ENCODE peak calls at places on chromosome 15, in six cellular contexts. A is WERI-Rb-1; L is CD8-positive, alpha-beta T cell; Q is heart right ventricle; X is upper lobe of right lung; H is uterus. G is an unnamed sample.

GRCh38 chr15:48402778-48403177 is 71.5 kb downstream of the DUT start:
- DNase-seq in A (no peak), L (no peak), Q (no peak), X (no peak), H (no peak), G (no peak)

GRCh38 chr15:42371125-42371524 is 11.8 kb downstream of the CAPN3 start:
- DNase-seq in A (no peak), L (no peak), Q (no peak), X (no peak), H (no peak), G (no peak)

GRCh38 chr15:66424963-66425612 is 38.4 kb downstream of the MAP2K1 start:
- DNase-seq in A (no peak), L (no peak), Q (no peak), X (no peak), H (no peak), G (no peak)

GRCh38 chr15:77042955-77043920 is 27.7 kb downstream of the TSPAN3 start:
- DNase-seq in A (no peak), L (no peak), Q (no peak), X (no peak), H (no peak), G (no peak)

GRCh38 chr15:74340139-74340538 is 27.3 kb downstream of the CYP11A1 start:
- DNase-seq in A (no peak), L (no peak), Q (no peak), X (peak; percentile 27), H (no peak), G (no peak)

GRCh38 chr15:66226736-66227135 is 26.8 kb downstream of the MEGF11 start:
- DNase-seq in A (no peak), L (no peak), Q (no peak), X (peak; percentile 25), H (no peak), G (no peak)

GRCh38 chr15:101474233-101474632 is 15.3 kb downstream of the PCSK6 start:
- DNase-seq in A (no peak), L (no peak), Q (no peak), X (no peak), H (no peak), G (no peak)

GRCh38 chr15:57595011-57595866 is 3.5 kb downstream of the MYZAP start:
- DNase-seq in A (no peak), L (no peak), Q (peak; percentile 63), X (no peak), H (no peak), G (no peak)

GRCh38 chr15:73683624-73684536 is at the start of gene CD276:
- DNase-seq in A (peak; percentile 83), L (no peak), Q (peak; percentile 85), X (peak; percentile 91), H (peak; percentile 75), G (no peak)

GRCh38 chr15:41656188-41656587 is 4.0 kb upstream of the MGA start:
- DNase-seq in A (no peak), L (no peak), Q (no peak), X (no peak), H (no peak), G (no peak)

GRCh38 chr15:40338041-40338657 is 2.6 kb downstream of the CCDC9B start:
- DNase-seq in A (peak; percentile 89), L (peak; percentile 79), Q (peak; percentile 78), X (peak; percentile 89), H (peak; percentile 55), G (peak; percentile 75)

GRCh38 chr15:41501191-41501917 is 7.7 kb downstream of the ITPKA start:
- DNase-seq in A (no peak), L (no peak), Q (no peak), X (peak; percentile 71), H (no peak), G (peak; percentile 25)

GRCh38 chr15:64624242-64624641 is 151.1 kb downstream of the RBPMS2 start:
- DNase-seq in A (no peak), L (no peak), Q (no peak), X (no peak), H (no peak), G (peak; percentile 31)

GRCh38 chr15:64791401-64791800 is 16.0 kb upstream of the RBPMS2 start:
- DNase-seq in A (no peak), L (no peak), Q (no peak), X (no peak), H (no peak), G (no peak)

GRCh38 chr15:85137507-85138175 is 156.0 kb downstream of the PDE8A start:
- DNase-seq in A (peak; percentile 93), L (no peak), Q (no peak), X (no peak), H (no peak), G (no peak)

GRCh38 chr15:38266247-38266996 is 13.8 kb downstream of the SPRED1 start:
- DNase-seq in A (no peak), L (no peak), Q (no peak), X (no peak), H (no peak), G (no peak)

GRCh38 chr15:76866716-76867321 is 38.3 kb downstream of the SCAPER start:
- DNase-seq in A (peak; percentile 20), L (no peak), Q (no peak), X (no peak), H (no peak), G (no peak)

GRCh38 chr15:69450968-69451695 is 1.5 kb upstream of the RPLP1 start:
- DNase-seq in A (no peak), L (no peak), Q (no peak), X (no peak), H (no peak), G (no peak)

GRCh38 chr15:95319242-95319641 is 1011.3 kb upstream of the NR2F2 start:
- DNase-seq in A (no peak), L (no peak), Q (no peak), X (no peak), H (no peak), G (no peak)

GRCh38 chr15:48063411-48063985 is 57.3 kb upstream of the SLC24A5 start:
- DNase-seq in A (peak; percentile 71), L (no peak), Q (no peak), X (no peak), H (no peak), G (no peak)

GRCh38 chr15:74441248-74441939 is 7.6 kb upstream of the SEMA7A start:
- DNase-seq in A (no peak), L (no peak), Q (no peak), X (peak; percentile 31), H (no peak), G (no peak)

GRCh38 chr15:60745469-60745971 is 266.6 kb upstream of the ICE2 start:
- DNase-seq in A (no peak), L (no peak), Q (peak; percentile 54), X (no peak), H (peak; percentile 74), G (no peak)

DNA sequence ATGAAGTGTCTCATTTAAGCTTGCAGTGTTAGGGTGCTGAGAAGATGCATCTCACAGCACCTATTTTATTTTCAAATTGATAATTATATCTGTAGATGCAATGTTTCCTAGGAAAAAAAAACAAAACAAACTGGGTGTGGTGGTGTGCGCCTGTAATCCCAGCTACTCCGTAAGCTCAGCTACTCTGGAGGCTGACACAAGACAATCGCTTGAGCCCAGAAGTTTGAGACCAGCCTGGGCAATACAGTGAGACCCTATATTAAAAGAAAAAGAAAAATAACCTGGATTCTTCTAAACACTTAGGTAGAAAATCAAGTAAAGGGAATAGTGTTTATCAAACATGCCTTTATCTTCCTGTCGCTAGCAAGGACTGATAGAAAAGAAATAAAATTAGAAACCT is 1.9 kb downstream of the MINDY2 start:
- DNase-seq in A (no peak), L (no peak), Q (no peak), X (no peak), H (no peak), G (no peak)
- H3K4me3 ChIP-seq in A (no peak overlapping the region), L (no peak overlapping the region), Q (peak overlapping the region; percentile 88), X (peak overlapping the region; percentile 85), H (peak overlapping the region; percentile 64), G (peak overlapping the region; percentile 83)

GRCh38 chr15:79914728-79915127 is 17.9 kb upstream of the MTHFS start:
- DNase-seq in A (no peak), L (no peak), Q (no peak), X (no peak), H (no peak), G (no peak)

GRCh38 chr15:79919749-79920511 is 23.1 kb upstream of the MTHFS start:
- DNase-seq in A (no peak), L (no peak), Q (no peak), X (no peak), H (no peak), G (no peak)

GRCh38 chr15:79916424-79916823 is 19.6 kb upstream of the MTHFS start:
- DNase-seq in A (no peak), L (no peak), Q (no peak), X (no peak), H (no peak), G (no peak)

GRCh38 chr15:79919090-79919748 is 22.4 kb upstream of the MTHFS start:
- DNase-seq in A (no peak), L (no peak), Q (no peak), X (no peak), H (no peak), G (no peak)

DNA sequence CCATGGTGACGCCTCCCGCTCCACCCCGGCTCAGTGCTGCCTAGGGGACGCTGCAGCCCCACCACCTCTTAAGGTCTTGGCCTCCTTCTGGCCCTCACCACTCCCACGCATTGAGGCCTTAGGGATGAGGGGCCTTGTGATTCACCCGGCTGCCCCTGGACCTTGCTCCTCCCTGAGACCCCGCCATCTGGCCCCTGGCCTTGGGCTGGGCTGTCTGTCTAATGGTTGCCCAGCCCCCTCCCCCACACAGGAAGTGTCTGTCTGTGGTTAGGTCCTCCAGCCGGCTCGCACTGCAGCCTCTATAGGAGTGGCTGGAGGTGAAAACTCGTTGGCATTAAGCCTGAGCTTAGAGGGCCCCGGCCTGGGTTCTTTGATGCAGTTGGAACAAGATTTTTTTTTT is 21.5 kb upstream of the MTHFS start:
- DNase-seq in A (peak; percentile 52), L (no peak), Q (no peak), X (no peak), H (no peak), G (no peak)
- H3K9me3 ChIP-seq in A (peaks cover 32% of the 10 kb centered on the region), L (peaks cover 41% of the 10 kb centered on the region), Q (peaks cover 88% of the 10 kb centered on the region), X (peaks cover 69% of the 10 kb centered on the region), H (peaks cover 41% of the 10 kb centered on the region), G (peaks cover 12% of the 10 kb centered on the region)

GRCh38 chr15:92656089-92656488 is 514 bp upstream of the FAM174B start:
- DNase-seq in A (no peak), L (no peak), Q (no peak), X (no peak), H (no peak), G (no peak)
- H3K4me3 ChIP-seq in A (peak overlapping the region; percentile 64), L (no peak overlapping the region), Q (peak overlapping the region; percentile 63), X (peak overlapping the region; percentile 57), H (peak overlapping the region; percentile 50), G (peak overlapping the region; percentile 1)

GRCh38 chr15:56146756-56147155 is 96.9 kb downstream of the RFX7 start:
- DNase-seq in A (no peak), L (no peak), Q (no peak), X (no peak), H (no peak), G (no peak)

GRCh38 chr15:56150204-56150603 is 93.5 kb downstream of the RFX7 start:
- DNase-seq in A (no peak), L (no peak), Q (no peak), X (no peak), H (no peak), G (no peak)

GRCh38 chr15:56148099-56148498 is 95.6 kb downstream of the RFX7 start:
- DNase-seq in A (no peak), L (no peak), Q (no peak), X (no peak), H (no peak), G (no peak)

DNA sequence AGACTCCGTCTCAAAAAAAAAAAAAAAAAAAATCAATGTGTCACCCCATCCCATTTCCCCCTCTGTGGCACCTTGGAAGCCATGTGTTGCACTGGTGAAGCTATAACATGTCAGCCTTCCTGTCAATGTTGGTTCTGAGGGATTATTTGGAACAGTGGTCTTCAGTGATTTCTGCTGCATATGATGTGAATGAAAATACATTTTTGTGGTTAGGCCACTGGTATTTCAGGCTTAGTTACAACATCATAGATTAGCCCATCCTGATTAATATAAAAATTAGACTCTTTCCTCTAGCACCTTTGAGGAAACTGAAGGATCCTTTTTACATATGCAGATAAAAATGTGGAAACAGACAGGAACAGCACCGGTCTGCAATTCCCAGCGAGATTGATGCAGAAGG is 94.6 kb downstream of the RFX7 start:
- DNase-seq in A (no peak), L (no peak), Q (no peak), X (no peak), H (no peak), G (no peak)
- H3K9me3 ChIP-seq in A (no peaks in the 10 kb centered on the region), L (no peaks in the 10 kb centered on the region), Q (peaks cover 4% of the 10 kb centered on the region), X (no peaks in the 10 kb centered on the region), H (no peaks in the 10 kb centered on the region), G (no peaks in the 10 kb centered on the region)